ENCODE peak calls at places on chromosome 13, in seven cellular contexts. P is GM23338, Z is GM23248, O is PC-3, Q is PC-9, N is HCT116, W is hepatocyte. I is an unnamed sample.
A peak's percentile ranks its signal among the peaks of the same experiment; 100 is the strongest.

GRCh38 chr13:77810891-77811290 is 107.7 kb downstream of the EDNRB start:
- DNase-seq in O (peak; percentile 37), N (no peak), P (no peak), W (no peak), Q (no peak), Z (no peak), I (no peak)

GRCh38 chr13:105937451-105937850 is 598.0 kb downstream of the EFNB2 start:
- DNase-seq in W (no peak), O (peak; percentile 13), Q (no peak), P (peak; percentile 32), Z (no peak), N (no peak), I (no peak)

GRCh38 chr13:102089177-102089576 is 312.7 kb downstream of the FGF14 start:
- DNase-seq in O (peak; percentile 11), Q (no peak), P (no peak), Z (peak; percentile 44), N (no peak), W (peak; percentile 7), I (no peak)

GRCh38 chr13:48069573-48069972 is 25.3 kb downstream of the MED4 start:
- DNase-seq in P (no peak), Q (no peak), O (no peak), Z (no peak), W (no peak), N (no peak), I (no peak)

GRCh38 chr13:26019881-26020535 is 31.8 kb downstream of the SHISA2 start:
- DNase-seq in N (no peak), Z (peak; percentile 83), P (no peak), Q (peak; percentile 68), W (no peak), O (peak; percentile 67), I (no peak)

GRCh38 chr13:51342706-51343105 is 3.2 kb downstream of the SERPINE3 start:
- DNase-seq in Q (no peak), N (no peak), P (no peak), Z (peak; percentile 80), W (no peak), O (no peak), I (no peak)

GRCh38 chr13:99694251-99694650 is 193.0 kb downstream of the TM9SF2 start:
- DNase-seq in Z (no peak), P (no peak), W (no peak), O (no peak), Q (no peak), N (no peak), I (no peak)

GRCh38 chr13:104810242-104810641 is 1725.2 kb downstream of the EFNB2 start:
- DNase-seq in W (no peak), O (no peak), P (no peak), Z (no peak), N (no peak), Q (no peak), I (no peak)

GRCh38 chr13:98214008-98214643 is 37.1 kb upstream of the RNF113B start:
- DNase-seq in P (no peak), N (no peak), Q (peak; percentile 73), O (peak; percentile 62), Z (peak; percentile 81), W (peak; percentile 47), I (no peak)

GRCh38 chr13:110925023-110925608 is 10.2 kb upstream of the ANKRD10 start:
- DNase-seq in N (no peak), P (peak; percentile 73), Z (no peak), W (no peak), O (no peak), Q (no peak), I (no peak)

GRCh38 chr13:98598043-98598442 is 21.1 kb upstream of the STK24 start:
- DNase-seq in W (no peak), Z (no peak), P (peak; percentile 73), Q (no peak), O (no peak), N (no peak), I (no peak)

GRCh38 chr13:52782486-52783448 is 43.1 kb upstream of the CNMD start:
- DNase-seq in P (no peak), Q (no peak), W (no peak), Z (no peak), N (no peak), O (no peak), I (no peak)

GRCh38 chr13:45909724-45910123 is 58.2 kb upstream of the SIAH3 start:
- DNase-seq in N (no peak), Q (no peak), W (no peak), Z (no peak), P (no peak), O (no peak), I (no peak)

GRCh38 chr13:52359534-52359933 is 46.4 kb downstream of the THSD1 start:
- DNase-seq in Q (no peak), O (no peak), P (no peak), N (no peak), Z (peak; percentile 28), W (peak; percentile 49), I (no peak)

GRCh38 chr13:114315074-114315785 is 927 bp downstream of the CHAMP1 start:
- DNase-seq in O (no peak), W (no peak), N (no peak), Z (no peak), Q (no peak), P (no peak), I (peak; percentile 39)

GRCh38 chr13:112574476-112575294 is 13.3 kb downstream of the TUBGCP3 start:
- DNase-seq in P (no peak), N (no peak), W (no peak), O (no peak), Z (no peak), Q (no peak), I (no peak)

GRCh38 chr13:97125051-97125809 is 96.9 kb upstream of the MBNL2 start:
- DNase-seq in P (peak; percentile 44), Z (peak; percentile 85), N (peak; percentile 75), Q (peak; percentile 90), W (peak; percentile 88), O (peak; percentile 80), I (no peak)

GRCh38 chr13:96299235-96299634 is 209.3 kb downstream of the HS6ST3 start:
- DNase-seq in P (no peak), W (no peak), Z (no peak), Q (no peak), N (no peak), O (peak; percentile 1), I (no peak)

GRCh38 chr13:63088226-63088625 is 1672.6 kb upstream of the PCDH20 start:
- DNase-seq in P (no peak), Z (peak; percentile 1), N (no peak), O (no peak), Q (no peak), W (no peak), I (no peak)

GRCh38 chr13:100580045-100580444 is 8.5 kb downstream of the GGACT start:
- DNase-seq in W (no peak), P (no peak), Q (no peak), Z (no peak), O (no peak), N (no peak), I (no peak)

GRCh38 chr13:75430618-75431209 is 51.3 kb downstream of the TBC1D4 start:
- DNase-seq in W (no peak), Q (no peak), N (no peak), Z (no peak), O (no peak), P (no peak), I (no peak)

GRCh38 chr13:75426421-75426820 is 55.5 kb downstream of the TBC1D4 start:
- DNase-seq in P (no peak), O (no peak), N (no peak), Z (no peak), Q (no peak), W (no peak), I (no peak)

GRCh38 chr13:75432811-75433244 is 49.1 kb downstream of the TBC1D4 start:
- DNase-seq in O (peak; percentile 77), W (no peak), P (no peak), Q (no peak), N (no peak), Z (no peak), I (no peak)

GRCh38 chr13:75437582-75438318 is 44.2 kb downstream of the TBC1D4 start:
- DNase-seq in Z (peak; percentile 47), Q (no peak), P (no peak), N (no peak), W (peak; percentile 48), O (no peak), I (no peak)

GRCh38 chr13:75432045-75432444 is 49.9 kb downstream of the TBC1D4 start:
- DNase-seq in P (peak; percentile 24), Q (no peak), Z (peak; percentile 33), O (no peak), W (no peak), N (no peak), I (no peak)
- H3K9me2 ChIP-seq in P (no peaks in the 10 kb centered on the region), Q (no peaks in the 10 kb centered on the region), Z (no peaks in the 10 kb centered on the region), O (no peaks in the 10 kb centered on the region), W (no peaks in the 10 kb centered on the region), N (no peaks in the 10 kb centered on the region), I (no peaks in the 10 kb centered on the region)

DNA sequence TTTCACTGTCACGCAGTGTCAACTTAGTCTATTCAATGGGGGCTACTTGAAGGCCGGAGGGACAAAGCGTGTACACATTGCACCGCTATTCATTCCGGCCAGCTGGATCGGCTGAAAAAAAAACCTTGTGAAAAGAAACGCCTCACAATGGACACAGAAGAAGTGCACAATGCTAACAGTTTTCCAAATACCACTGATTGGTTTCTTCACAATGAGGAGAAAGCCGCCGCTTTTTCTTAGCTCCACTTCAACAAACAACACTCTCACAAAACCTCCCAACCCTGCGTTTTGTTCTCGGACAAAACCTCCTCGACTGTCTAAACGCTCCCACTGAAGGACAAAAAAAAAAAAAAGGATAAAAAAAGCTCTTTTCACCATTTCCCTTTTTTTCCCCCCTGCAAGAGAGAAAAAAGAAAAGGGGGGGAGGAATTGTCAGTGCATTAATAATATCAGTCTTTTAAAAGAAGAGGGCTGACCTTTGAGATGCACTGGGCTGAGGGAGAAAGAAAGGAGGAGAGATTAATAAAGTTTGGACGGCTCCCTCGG is 5.4 kb downstream of the SOX21 start:
- DNase-seq in P (peak; percentile 54), N (no peak), O (no peak), Z (no peak), Q (no peak), W (no peak), I (no peak)
- TF ChIP-seq EZH2 in P (peak; percentile 47), N (no peak), O (no peak), Z (peak; percentile 63), Q (no peak), W (peak; percentile 98), I (no peak)

DNA sequence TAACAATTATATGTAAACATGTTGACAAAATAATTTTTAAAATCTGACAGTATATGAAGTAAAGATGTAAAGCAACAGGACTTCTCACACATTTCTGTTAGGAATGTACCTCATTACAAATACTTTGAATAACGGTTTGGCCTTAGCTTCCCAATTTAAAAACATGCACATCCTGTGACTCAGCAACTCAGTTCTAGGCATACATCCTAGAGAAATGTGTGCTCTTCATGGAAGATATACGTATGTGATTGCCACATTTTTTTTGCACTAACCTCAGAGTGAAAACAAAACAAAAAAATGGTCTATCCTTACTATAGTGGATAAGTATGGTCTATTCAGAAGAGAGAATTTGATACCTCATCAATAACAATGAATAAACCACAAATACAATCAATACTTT is 314.6 kb downstream of the LIG4 start:
- DNase-seq in Z (peak; percentile 31), O (peak; percentile 31), W (no peak), N (no peak), Q (no peak), P (no peak), I (no peak)
- H2AFZ ChIP-seq in Z (no peak overlapping the region), O (no peak overlapping the region), W (no peak overlapping the region), N (no peak overlapping the region), Q (no peak overlapping the region), P (no peak overlapping the region), I (no peak overlapping the region)

DNA sequence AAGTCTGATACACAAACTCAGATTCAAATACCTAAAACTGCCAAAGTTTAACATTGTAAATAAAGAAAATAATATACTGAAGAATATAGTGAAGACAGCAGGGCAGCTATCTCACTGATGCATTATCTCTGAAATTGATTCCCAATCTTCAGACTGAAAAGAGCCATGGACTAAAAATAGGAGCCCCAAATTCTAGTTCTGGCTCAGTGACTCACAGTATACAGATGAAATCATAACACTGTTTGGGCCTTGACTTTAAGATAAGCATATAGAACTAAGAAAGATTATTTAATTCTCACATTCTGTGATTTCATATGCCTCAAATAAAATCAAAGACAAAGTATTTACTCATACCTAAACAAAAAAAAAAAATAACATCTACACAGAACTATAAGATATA is 53.9 kb downstream of the RBM26 start:
- DNase-seq in O (no peak), Q (no peak), N (no peak), W (no peak), P (no peak), Z (peak; percentile 13), I (no peak)
- H3K9me2 ChIP-seq in O (no peaks in the 10 kb centered on the region), Q (no peaks in the 10 kb centered on the region), N (no peaks in the 10 kb centered on the region), W (no peaks in the 10 kb centered on the region), P (no peaks in the 10 kb centered on the region), Z (no peaks in the 10 kb centered on the region), I (no peaks in the 10 kb centered on the region)

I was measured in MM.1S.